ENCODE peak calls at places on chromosomes 7 and 10, in four cellular contexts. O is heart left ventricle, N is Caco-2, W is uterus. M is an unnamed sample.
A peak's percentile ranks its signal among the peaks of the same experiment; 100 is the strongest.

GRCh38 chr10:119595715-119596515 is 849 bp downstream of the TIAL1 start:
- DNase-seq in O (peak; percentile 63), N (no peak), W (peak; percentile 52), M (no peak)

GRCh38 chr7:83947260-83947659 is 247.3 kb downstream of the SEMA3A start:
- DNase-seq in O (no peak), N (peak; percentile 57), W (no peak), M (peak; percentile 22)

GRCh38 chr10:1434912-1435692 is 302.2 kb downstream of the ADARB2 start:
- DNase-seq in O (no peak), N (no peak), W (no peak), M (no peak)

GRCh38 chr7:92839901-92840300 is 3.5 kb upstream of the CDK6 start:
- DNase-seq in O (no peak), N (no peak), W (no peak), M (peak; percentile 68)

GRCh38 chr7:137020351-137020750 is 151.9 kb downstream of the CHRM2 start:
- DNase-seq in O (no peak), N (no peak), W (no peak), M (no peak)

GRCh38 chr10:101686133-101686925 is 8.6 kb downstream of the FBXW4 start:
- DNase-seq in O (no peak), N (no peak), W (no peak), M (peak; percentile 32)

GRCh38 chr10:14601872-14602725 is 172.6 kb downstream of the FAM107B start:
- DNase-seq in O (no peak), N (peak; percentile 75), W (peak; percentile 34), M (peak; percentile 85)

GRCh38 chr7:1811850-1812692 is 142.0 kb downstream of the ELFN1 start:
- DNase-seq in O (no peak), N (no peak), W (no peak), M (peak; percentile 36)

GRCh38 chr10:103193820-103194529 is 903 bp upstream of the NT5C2 start:
- DNase-seq in O (no peak), N (no peak), W (peak; percentile 27), M (peak; percentile 83)

GRCh38 chr7:157440346-157441022 is 103.7 kb downstream of the DNAJB6 start:
- DNase-seq in O (no peak), N (no peak), W (no peak), M (no peak)

GRCh38 chr7:24284699-24285506 is 913 bp downstream of the NPY start:
- DNase-seq in O (no peak), N (no peak), W (no peak), M (no peak)

GRCh38 chr10:110967645-110968044 is 48.2 kb downstream of the SHOC2 start:
- DNase-seq in O (no peak), N (no peak), W (no peak), M (no peak)

GRCh38 chr10:112532053-112532658 is 85.1 kb downstream of the VTI1A start:
- DNase-seq in O (no peak), N (no peak), W (no peak), M (no peak)

GRCh38 chr7:73397521-73397934 is 36.0 kb upstream of the FZD9 start:
- DNase-seq in O (no peak), N (no peak), W (peak; percentile 16), M (no peak)

GRCh38 chr10:119416855-119417254 is 125.7 kb downstream of the RGS10 start:
- DNase-seq in O (peak; percentile 68), N (peak; percentile 68), W (peak; percentile 46), M (peak; percentile 51)

GRCh38 chr7:45939574-45939973 is 18.5 kb upstream of the IGFBP3 start:
- DNase-seq in O (no peak), N (no peak), W (no peak), M (no peak)

GRCh38 chr10:44334621-44335184 is 50.2 kb downstream of the CXCL12 start:
- DNase-seq in O (no peak), N (no peak), W (peak; percentile 30), M (no peak)

GRCh38 chr7:111082351-111082750 is 8.6 kb upstream of the LRRN3 start:
- DNase-seq in O (no peak), N (no peak), W (no peak), M (no peak)

GRCh38 chr7:93948106-93948505 is 26.6 kb downstream of the GNG11 start:
- DNase-seq in O (no peak), N (no peak), W (no peak), M (no peak)

GRCh38 chr7:127792528-127793342 is 140.7 kb downstream of the SND1 start:
- DNase-seq in O (no peak), N (peak; percentile 53), W (no peak), M (peak; percentile 23)

GRCh38 chr10:62047960-62048383 is 146.5 kb downstream of the ARID5B start:
- DNase-seq in O (no peak), N (no peak), W (no peak), M (peak; percentile 72)

GRCh38 chr7:131244259-131244852 is 83.3 kb upstream of the MKLN1 start:
- DNase-seq in O (no peak), N (no peak), W (peak; percentile 76), M (peak; percentile 80)

GRCh38 chr7:36487756-36488336 is 98.2 kb downstream of the ANLN start:
- DNase-seq in O (no peak), N (no peak), W (no peak), M (peak; percentile 70)

GRCh38 chr7:123070702-123071286 is 75.3 kb upstream of the TAS2R16 start:
- DNase-seq in O (no peak), N (no peak), W (no peak), M (peak; percentile 8)

GRCh38 chr7:79137942-79138341 is 315.5 kb downstream of the MAGI2 start:
- DNase-seq in O (no peak), N (no peak), W (no peak), M (no peak)

GRCh38 chr7:47266799-47267198 is 315.1 kb downstream of the TNS3 start:
- DNase-seq in O (no peak), N (peak; percentile 74), W (no peak), M (no peak)

GRCh38 chr10:73814896-73815718 is 3.7 kb upstream of the NDST2 start:
- DNase-seq in O (no peak), N (no peak), W (no peak), M (no peak)

GRCh38 chr7:46319841-46320240 is 398.8 kb upstream of the IGFBP3 start:
- DNase-seq in O (no peak), N (no peak), W (no peak), M (no peak)

GRCh38 chr10:103789771-103790201 is 65.6 kb downstream of the SH3PXD2A start:
- DNase-seq in O (no peak), N (no peak), W (no peak), M (peak; percentile 85)

GRCh38 chr10:132434405-132435005 is 37.5 kb downstream of the PWWP2B start:
- DNase-seq in O (peak; percentile 59), N (no peak), W (no peak), M (no peak)

GRCh38 chr7:96084880-96085551 is 236.9 kb downstream of the SLC25A13 start:
- DNase-seq in O (no peak), N (no peak), W (no peak), M (peak; percentile 95)

GRCh38 chr7:22723171-22723601 is 3.8 kb upstream of the IL6 start:
- DNase-seq in O (peak; percentile 84), N (no peak), W (peak; percentile 34), M (no peak)

GRCh38 chr10:132615346-132616169 is 78.0 kb downstream of the INPP5A start:
- DNase-seq in O (no peak), N (no peak), W (peak; percentile 14), M (no peak)

GRCh38 chr7:38195804-38196595 is 18.0 kb downstream of the STARD3NL start:
- DNase-seq in O (no peak), N (no peak), W (no peak), M (peak; percentile 75)

GRCh38 chr7:151839511-151839921 is 37.4 kb downstream of the PRKAG2 start:
- DNase-seq in O (no peak), N (no peak), W (no peak), M (peak; percentile 63)

GRCh38 chr10:49608166-49608758 is 1.8 kb upstream of the SLC18A3 start:
- DNase-seq in O (no peak), N (peak; percentile 27), W (no peak), M (no peak)

GRCh38 chr10:49610015-49610734 is at the start of gene SLC18A3:
- DNase-seq in O (no peak), N (peak; percentile 17), W (no peak), M (no peak)

GRCh38 chr10:49609283-49610014 is 661 bp upstream of the SLC18A3 start:
- DNase-seq in O (no peak), N (peak; percentile 35), W (no peak), M (no peak)

GRCh38 chr10:49606981-49607535 is 3.1 kb upstream of the SLC18A3 start:
- DNase-seq in O (peak; percentile 56), N (peak; percentile 84), W (no peak), M (peak; percentile 47)

GRCh38 chr10:49608925-49609282 is 1.2 kb upstream of the SLC18A3 start:
- DNase-seq in O (no peak), N (peak; percentile 22), W (no peak), M (no peak)
- H3K4me3 ChIP-seq in O (no peak overlapping the region), N (no peak overlapping the region), W (no peak overlapping the region), M (no peak overlapping the region)

GRCh38 chr10:97462309-97462708 is 16.3 kb downstream of the ZDHHC16 start:
- DNase-seq in O (no peak), N (no peak), W (no peak), M (no peak)
- TF ChIP-seq CTCF in O (no peak), N (no peak), W (no peak), M (no peak)

GRCh38 chr7:33624172-33624571 is 281.2 kb upstream of the BMPER start:
- DNase-seq in O (no peak), N (no peak), W (no peak), M (no peak)

GRCh38 chr7:33632322-33632721 is 273.0 kb upstream of the BMPER start:
- DNase-seq in O (no peak), N (no peak), W (no peak), M (no peak)

GRCh38 chr7:33623267-33623666 is 282.1 kb upstream of the BMPER start:
- DNase-seq in O (no peak), N (no peak), W (no peak), M (no peak)

GRCh38 chr7:33628894-33629293 is 276.4 kb upstream of the BMPER start:
- DNase-seq in O (no peak), N (no peak), W (no peak), M (no peak)

GRCh38 chr7:33627741-33628140 is 277.6 kb upstream of the BMPER start:
- DNase-seq in O (no peak), N (no peak), W (no peak), M (no peak)
- H3K36me3 ChIP-seq in O (no peaks in the 10 kb centered on the region), N (no peaks in the 10 kb centered on the region), W (no peaks in the 10 kb centered on the region), M (no peaks in the 10 kb centered on the region)

GRCh38 chr10:13271552-13272163 is 28.2 kb downstream of the PHYH start:
- DNase-seq in O (peak; percentile 13), N (peak; percentile 61), W (peak; percentile 22), M (peak; percentile 4)
- H3K4me3 ChIP-seq in O (no peak overlapping the region), N (no peak overlapping the region), W (no peak overlapping the region), M (no peak overlapping the region)

DNA sequence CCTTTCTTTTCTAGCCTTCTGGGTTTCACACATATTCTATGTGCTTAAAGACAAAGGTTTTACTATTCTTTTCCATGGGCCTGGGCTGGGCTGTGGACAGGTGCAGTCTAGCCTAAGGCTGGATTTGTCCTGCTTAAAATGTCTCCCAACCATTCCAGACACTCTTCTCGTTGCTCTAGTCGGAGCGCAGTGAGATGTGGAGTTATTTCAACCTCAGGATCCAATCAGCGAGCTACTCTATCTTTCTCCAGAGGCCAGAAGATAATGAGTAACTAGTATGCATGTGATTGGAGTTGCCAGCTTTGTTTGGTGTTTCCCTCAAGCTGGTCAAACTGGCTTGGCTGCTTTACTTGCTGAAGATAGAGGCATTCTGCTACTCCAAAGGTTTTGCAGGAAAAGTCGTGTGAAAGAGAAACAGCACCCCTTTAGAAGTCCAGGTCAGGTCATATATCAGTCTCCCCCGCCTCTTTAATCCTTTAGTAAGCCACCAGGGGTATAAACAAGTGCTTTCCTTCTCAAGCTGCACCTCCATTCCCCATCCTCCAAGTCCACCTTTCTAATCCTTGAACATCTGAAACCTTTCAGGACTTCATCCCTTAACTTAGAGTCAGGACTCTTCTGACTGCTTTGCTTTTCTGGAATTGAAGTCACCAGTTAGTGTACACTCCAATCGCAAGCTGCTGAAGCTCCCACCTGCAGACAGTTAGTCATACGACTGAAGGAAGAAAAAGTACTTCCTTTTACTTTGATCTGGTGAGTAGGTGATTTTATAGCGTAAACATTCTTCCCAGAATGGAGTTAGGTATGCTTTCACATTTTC is 78.8 kb downstream of the DNMBP start:
- DNase-seq in O (no peak), N (peak; percentile 95), W (no peak), M (peak; percentile 94)
- TF ChIP-seq CTCF in O (no peak), N (peak; percentile 9), W (no peak), M (no peak)

M was measured in bronchial epithelial cell.